ENCODE peak calls at places on chromosome 15, in six cellular contexts. O is tibial artery, L is A549, H is endothelial cell of umbilical vein, S is spleen, C is psoas muscle. M is an unnamed sample. For H3K4me1, the result is how much of the 10 kb centered on the place peaks cover.

GRCh38 chr15:69325456-69325971 is 26.8 kb downstream of the PAQR5 start:
- DNase-seq in S (no peak), H (no peak), C (no peak), O (no peak), L (no peak), M (no peak)

GRCh38 chr15:43370310-43370974 is 401 bp downstream of the ZSCAN29 start:
- DNase-seq in H (peak), S (no peak), C (peak), L (no peak), O (peak), M (peak)

GRCh38 chr15:77507151-77507847 is 86.6 kb downstream of the HMG20A start:
- DNase-seq in S (no peak), O (peak), H (peak), C (peak), L (no peak), M (no peak)

GRCh38 chr15:38217788-38218609 is 34.6 kb upstream of the SPRED1 start:
- DNase-seq in O (no peak), S (no peak), L (no peak), H (no peak), C (no peak), M (no peak)

GRCh38 chr15:52557242-52557641 is 11.6 kb downstream of the ARPP19 start:
- DNase-seq in O (no peak), S (no peak), H (no peak), C (no peak), L (no peak), M (no peak)

GRCh38 chr15:91199511-91199910 is 99.5 kb downstream of the SV2B start:
- DNase-seq in H (no peak), O (no peak), S (no peak), L (no peak), C (no peak), M (no peak)

GRCh38 chr15:48566669-48567068 is 78.8 kb downstream of the FBN1 start:
- DNase-seq in C (no peak), L (no peak), H (peak), O (no peak), S (no peak), M (peak)

GRCh38 chr15:42457445-42458442 is 33.2 kb downstream of the ZNF106 start:
- DNase-seq in H (peak), O (peak), L (no peak), C (peak), S (no peak), M (peak)

GRCh38 chr15:100001405-100001804 is 268.2 kb upstream of the LYSMD4 start:
- DNase-seq in L (no peak), S (no peak), C (no peak), O (no peak), H (no peak), M (no peak)

GRCh38 chr15:45442497-45443135 is 64.3 kb upstream of the GATM start:
- DNase-seq in S (peak), O (no peak), H (no peak), L (no peak), C (no peak), M (no peak)

GRCh38 chr15:75025548-75026260 is 2.3 kb downstream of the PPCDC start:
- DNase-seq in H (no peak), C (no peak), S (no peak), O (no peak), L (no peak), M (no peak)

GRCh38 chr15:51759557-51760070 is 8.2 kb downstream of the TMOD2 start:
- DNase-seq in C (no peak), L (no peak), S (no peak), H (no peak), O (peak), M (no peak)

DNA sequence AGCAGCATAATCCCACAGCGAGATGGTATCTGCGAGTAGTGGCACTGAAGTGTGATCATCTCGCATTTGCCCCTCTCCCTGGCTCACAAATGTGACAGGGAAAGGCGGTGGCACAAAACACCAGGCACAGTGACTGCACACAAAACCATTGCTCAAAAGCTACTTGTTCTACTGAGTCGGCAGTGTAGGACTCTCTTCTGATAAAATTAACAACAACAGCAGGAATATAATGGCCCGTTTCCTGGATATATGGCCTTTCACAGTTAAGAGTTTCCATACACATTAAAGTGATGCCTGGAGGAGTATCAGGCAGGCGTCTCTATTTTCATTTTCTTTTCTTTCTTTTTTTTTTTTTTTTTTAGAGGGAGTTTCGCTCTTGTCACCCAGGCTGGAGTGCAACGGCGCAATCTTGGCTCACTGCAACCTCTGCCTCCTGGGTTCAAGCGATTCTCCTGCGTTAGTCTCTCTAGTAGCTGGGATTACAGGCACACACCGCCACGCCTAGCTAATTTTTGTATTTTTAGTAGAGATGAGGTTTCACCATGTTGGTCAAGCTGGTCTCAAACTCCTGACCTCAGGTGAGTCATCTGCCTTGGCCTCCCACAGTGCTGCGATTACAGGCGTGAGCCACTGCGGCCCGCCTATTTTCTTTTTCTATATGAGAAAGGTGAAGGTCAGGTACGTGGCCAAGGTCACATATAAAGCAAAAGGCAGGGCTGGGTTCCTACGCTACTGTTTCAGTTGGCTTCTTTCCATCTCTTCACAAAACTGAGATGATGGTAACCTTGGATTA is 68.8 kb downstream of the MYO1E start:
- DNase-seq in C (no peak), L (no peak), S (no peak), H (no peak), O (no peak), M (peak)
- H3K4me1 ChIP-seq in C (under half), L (half or more), S (half or more), H (half or more), O (half or more), M (half or more)

DNA sequence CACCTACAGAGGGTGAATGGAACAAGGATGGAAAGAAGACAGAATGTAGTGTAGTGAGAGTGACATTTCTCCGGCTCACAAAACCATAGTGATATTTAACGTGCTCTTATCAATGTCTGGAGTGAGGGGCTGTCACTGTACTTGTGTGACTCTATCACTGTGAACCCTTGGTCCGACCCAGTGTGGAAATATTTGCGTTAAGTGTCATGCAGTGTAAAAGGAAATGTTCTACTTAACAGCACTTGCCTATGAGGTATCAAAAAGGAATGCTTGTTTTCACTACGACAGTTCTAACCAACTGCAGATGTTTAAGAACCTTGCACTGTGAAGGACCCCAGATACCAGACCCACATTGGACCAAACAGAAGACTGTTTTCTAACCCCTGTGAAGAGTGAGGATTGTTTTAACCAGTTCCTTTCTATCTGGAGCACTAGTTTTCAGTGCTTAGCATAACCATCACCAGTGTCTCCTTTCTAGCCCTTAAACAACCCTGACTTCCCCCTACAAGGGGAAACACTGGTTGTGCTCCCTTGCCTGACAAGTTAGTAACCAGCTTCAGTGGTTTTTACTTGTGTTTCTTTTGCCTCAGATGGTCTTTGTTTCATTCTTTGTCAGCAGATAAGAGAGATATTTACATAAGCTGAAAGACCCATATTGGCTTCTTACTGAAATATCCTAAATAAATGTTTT is 144.7 kb upstream of the ABHD17C start:
- DNase-seq in O (no peak), C (no peak), L (no peak), S (no peak), H (peak), M (peak)
- H3K27ac ChIP-seq in O (no peak), C (no peak), L (no peak), S (no peak), H (no peak), M (peak)

DNA sequence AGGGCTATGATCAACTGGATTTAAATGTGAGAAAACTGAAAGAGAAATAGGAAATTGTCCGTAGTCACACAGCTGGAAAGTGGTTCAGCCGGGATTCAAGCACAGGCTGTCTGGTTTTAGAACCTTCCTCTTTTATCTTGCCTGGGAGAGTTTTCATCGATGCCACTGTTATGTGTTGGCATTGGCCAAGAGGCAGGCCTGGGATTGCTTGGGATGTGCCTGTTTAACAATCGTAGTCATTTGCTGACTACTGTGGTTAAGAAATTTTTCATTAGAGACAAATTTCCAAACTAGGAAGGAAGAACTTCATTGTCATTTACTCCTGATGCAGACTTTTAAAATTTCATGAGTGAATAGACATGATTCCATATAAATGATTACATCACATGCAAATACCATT is 4.3 kb downstream of the MCTP2 start:
- DNase-seq in O (no peak), H (no peak), S (no peak), C (no peak), L (no peak), M (no peak)
- H3K4me1 ChIP-seq in O (under half), H (under half), S (half or more), C (under half), L (under half), M (under half)

GRCh38 chr15:66851226-66852063 is 149.4 kb downstream of the SMAD6 start:
- DNase-seq in H (peak), C (peak), L (peak), S (peak), O (peak), M (peak)
- H3K27ac ChIP-seq in H (no peak), C (no peak), L (peak), S (no peak), O (peak), M (no peak)

GRCh38 chr15:96622714-96623113 is 292.2 kb downstream of the NR2F2 start:
- DNase-seq in L (no peak), S (no peak), O (no peak), C (no peak), H (no peak), M (no peak)
- H3K4me1 ChIP-seq in L (under half), S (under half), O (under half), C (under half), H (under half), M (under half)

DNA sequence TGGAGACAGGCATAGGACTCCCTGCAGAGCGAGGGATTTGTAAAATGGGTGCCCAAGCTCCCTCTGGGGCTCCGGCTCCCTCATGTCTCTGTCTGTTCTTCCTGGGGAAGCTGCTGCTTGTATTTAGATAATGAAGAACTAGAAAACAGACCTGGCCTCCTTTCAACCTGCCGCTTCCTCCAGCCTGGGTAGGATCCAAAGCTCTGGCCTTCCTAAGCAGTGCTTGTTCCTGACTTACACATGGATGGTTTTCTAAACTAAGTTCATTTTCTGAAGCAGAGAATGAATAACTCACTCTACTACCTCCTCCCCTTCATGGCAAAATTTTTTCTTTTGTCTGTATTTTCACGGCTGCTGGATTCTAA is 36.9 kb upstream of the MYZAP start:
- DNase-seq in S (no peak), H (no peak), C (no peak), L (no peak), O (no peak), M (no peak)
- H3K27ac ChIP-seq in S (no peak), H (peak), C (no peak), L (no peak), O (no peak), M (no peak)

DNA sequence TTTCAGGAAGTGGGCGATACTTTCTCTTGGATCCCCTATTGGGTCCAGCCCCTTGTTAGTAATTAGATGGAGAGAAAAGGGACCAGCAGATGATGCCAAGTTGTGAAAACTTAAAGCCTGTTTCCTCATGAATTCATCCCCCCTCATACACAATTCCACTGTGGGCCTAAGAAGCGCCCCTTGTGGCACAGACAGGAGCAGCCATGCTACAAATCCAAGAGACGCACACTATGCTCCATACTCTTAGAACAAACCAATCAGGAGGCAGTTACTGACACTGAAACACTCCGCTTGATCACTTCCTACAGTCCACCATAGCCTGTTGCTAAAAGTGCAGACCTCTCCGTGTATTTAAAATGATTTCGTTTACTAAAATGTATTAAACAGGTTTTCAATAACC is 111.3 kb upstream of the ARRDC4 start:
- DNase-seq in L (no peak), O (no peak), S (no peak), C (no peak), H (no peak), M (no peak)
- H3K4me1 ChIP-seq in L (under half), O (under half), S (under half), C (under half), H (under half), M (under half)

DNA sequence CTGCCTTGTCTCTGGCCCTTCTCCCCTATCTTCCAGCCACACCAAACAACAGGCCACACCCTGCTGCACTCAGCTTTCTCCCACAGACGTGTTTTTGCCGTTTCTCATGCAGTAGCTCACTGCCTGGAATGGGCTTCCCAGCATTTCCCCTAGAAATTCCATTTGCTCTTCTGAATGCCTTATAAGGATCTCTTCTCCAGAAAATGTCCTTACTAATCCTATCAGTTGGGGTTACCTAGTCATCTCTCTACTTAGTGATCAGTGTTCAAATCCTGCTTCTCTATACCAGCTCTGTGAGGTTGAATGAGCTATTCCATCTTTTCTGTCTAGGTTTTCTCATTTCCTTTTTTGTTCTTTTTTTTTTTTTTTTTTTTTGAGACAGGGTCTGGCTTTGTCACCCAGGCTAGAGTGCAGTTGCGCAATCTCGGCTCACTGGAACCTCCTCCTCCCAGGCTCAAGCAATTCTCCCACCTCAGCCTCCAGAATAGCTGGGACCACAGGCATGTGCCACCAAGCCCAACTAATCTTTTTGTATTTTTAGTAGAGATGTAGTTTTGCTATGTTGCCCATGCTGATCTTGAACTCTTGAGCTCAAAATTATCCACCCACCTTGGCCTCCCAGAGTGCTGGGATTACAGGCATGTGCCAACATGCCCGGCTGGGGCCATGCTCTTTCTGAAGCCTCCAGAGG is 98.2 kb upstream of the CHD2 start:
- DNase-seq in S (no peak), L (no peak), O (peak), C (peak), H (no peak), M (peak)
- H3K27ac ChIP-seq in S (peak), L (peak), O (peak), C (peak), H (no peak), M (peak)

GRCh38 chr15:90025461-90026033 is 24.4 kb downstream of the ZNF710 start:
- DNase-seq in O (no peak), H (no peak), C (no peak), S (no peak), L (no peak), M (no peak)
- H3K4me1 ChIP-seq in O (under half), H (under half), C (under half), S (half or more), L (under half), M (under half)